ENCODE peak calls at places on chromosomes 5 and 9, in six cellular contexts. One of them, this sample, is unnamed.

GRCh38 chr5:112584781-112585180 is 152.9 kb upstream of the APC start:
- DNase-seq in RWPE1: no peak
- DNase-seq in upper lobe of right lung: no peak
- DNase-seq in endodermal cell: no peak
- DNase-seq in A549: no peak
- DNase-seq in hepatocyte: no peak
- DNase-seq in this sample: no peak

GRCh38 chr9:128683340-128684064 is 5.5 kb upstream of the SET start:
- DNase-seq in RWPE1: peak
- DNase-seq in upper lobe of right lung: peak
- DNase-seq in endodermal cell: peak
- DNase-seq in A549: peak
- DNase-seq in hepatocyte: peak
- DNase-seq in this sample: no peak

GRCh38 chr5:67065237-67065636 is 131.4 kb downstream of the CD180 start:
- DNase-seq in RWPE1: no peak
- DNase-seq in upper lobe of right lung: no peak
- DNase-seq in endodermal cell: no peak
- DNase-seq in A549: no peak
- DNase-seq in hepatocyte: no peak
- DNase-seq in this sample: no peak

GRCh38 chr5:67235399-67236110 is 39.0 kb upstream of the CD180 start:
- DNase-seq in RWPE1: no peak
- DNase-seq in upper lobe of right lung: no peak
- DNase-seq in endodermal cell: no peak
- DNase-seq in A549: no peak
- DNase-seq in hepatocyte: no peak
- DNase-seq in this sample: no peak

GRCh38 chr9:70579686-70580085 is 165.2 kb upstream of the KLF9 start:
- DNase-seq in RWPE1: no peak
- DNase-seq in upper lobe of right lung: no peak
- DNase-seq in endodermal cell: no peak
- DNase-seq in A549: no peak
- DNase-seq in hepatocyte: no peak
- DNase-seq in this sample: no peak

GRCh38 chr9:129396365-129396708 is 218.3 kb upstream of the IER5L start:
- DNase-seq in RWPE1: no peak
- DNase-seq in upper lobe of right lung: no peak
- DNase-seq in endodermal cell: no peak
- DNase-seq in A549: no peak
- DNase-seq in hepatocyte: no peak
- DNase-seq in this sample: no peak

GRCh38 chr5:172452398-172453205 is 1.7 kb downstream of the SH3PXD2B start:
- DNase-seq in RWPE1: peak
- DNase-seq in upper lobe of right lung: no peak
- DNase-seq in endodermal cell: peak
- DNase-seq in A549: no peak
- DNase-seq in hepatocyte: peak
- DNase-seq in this sample: no peak

GRCh38 chr9:120375316-120375715 is 204.7 kb downstream of the CDK5RAP2 start:
- DNase-seq in RWPE1: no peak
- DNase-seq in upper lobe of right lung: no peak
- DNase-seq in endodermal cell: no peak
- DNase-seq in A549: no peak
- DNase-seq in hepatocyte: no peak
- DNase-seq in this sample: no peak

GRCh38 chr9:6218099-6218502 is 2.5 kb downstream of the IL33 start:
- DNase-seq in RWPE1: peak
- DNase-seq in upper lobe of right lung: no peak
- DNase-seq in endodermal cell: no peak
- DNase-seq in A549: no peak
- DNase-seq in hepatocyte: no peak
- DNase-seq in this sample: no peak

GRCh38 chr9:137382728-137383452 is 40.1 kb downstream of the EXD3 start:
- DNase-seq in RWPE1: no peak
- DNase-seq in upper lobe of right lung: peak
- DNase-seq in endodermal cell: peak
- DNase-seq in A549: no peak
- DNase-seq in hepatocyte: no peak
- DNase-seq in this sample: no peak

GRCh38 chr9:129284607-129285291 is 106.7 kb upstream of the IER5L start:
- DNase-seq in RWPE1: no peak
- DNase-seq in upper lobe of right lung: peak
- DNase-seq in endodermal cell: peak
- DNase-seq in A549: no peak
- DNase-seq in hepatocyte: no peak
- DNase-seq in this sample: no peak

GRCh38 chr5:150452914-150453313 is 3.4 kb upstream of the RPS14 start:
- DNase-seq in RWPE1: no peak
- DNase-seq in upper lobe of right lung: no peak
- DNase-seq in endodermal cell: no peak
- DNase-seq in A549: no peak
- DNase-seq in hepatocyte: no peak
- DNase-seq in this sample: no peak

GRCh38 chr5:81241001-81241400 is 7.9 kb downstream of the CKMT2 start:
- DNase-seq in RWPE1: no peak
- DNase-seq in upper lobe of right lung: no peak
- DNase-seq in endodermal cell: no peak
- DNase-seq in A549: no peak
- DNase-seq in hepatocyte: no peak
- DNase-seq in this sample: no peak

GRCh38 chr5:170120576-170120975 is 14.9 kb downstream of the FOXI1 start:
- DNase-seq in RWPE1: no peak
- DNase-seq in upper lobe of right lung: no peak
- DNase-seq in endodermal cell: no peak
- DNase-seq in A549: no peak
- DNase-seq in hepatocyte: no peak
- DNase-seq in this sample: peak

GRCh38 chr5:27908341-27908740 is 870.0 kb upstream of the CDH9 start:
- DNase-seq in RWPE1: peak
- DNase-seq in upper lobe of right lung: no peak
- DNase-seq in endodermal cell: no peak
- DNase-seq in A549: no peak
- DNase-seq in hepatocyte: no peak
- DNase-seq in this sample: no peak

GRCh38 chr9:126398403-126399058 is 71.9 kb downstream of the MVB12B start:
- DNase-seq in RWPE1: peak
- DNase-seq in upper lobe of right lung: peak
- DNase-seq in endodermal cell: peak
- DNase-seq in A549: peak
- DNase-seq in hepatocyte: peak
- DNase-seq in this sample: peak

GRCh38 chr9:27160636-27161035 is 51.6 kb downstream of the TEK start:
- DNase-seq in RWPE1: no peak
- DNase-seq in upper lobe of right lung: no peak
- DNase-seq in endodermal cell: no peak
- DNase-seq in A549: no peak
- DNase-seq in hepatocyte: no peak
- DNase-seq in this sample: no peak

GRCh38 chr9:101674165-101674564 is 64.3 kb downstream of the GRIN3A start:
- DNase-seq in RWPE1: no peak
- DNase-seq in upper lobe of right lung: no peak
- DNase-seq in endodermal cell: no peak
- DNase-seq in A549: no peak
- DNase-seq in hepatocyte: no peak
- DNase-seq in this sample: no peak

GRCh38 chr5:132221781-132222648 is 5.6 kb downstream of the P4HA2 start:
- DNase-seq in RWPE1: no peak
- DNase-seq in upper lobe of right lung: no peak
- DNase-seq in endodermal cell: no peak
- DNase-seq in A549: no peak
- DNase-seq in hepatocyte: peak
- DNase-seq in this sample: peak

GRCh38 chr9:97596906-97597305 is 36.3 kb downstream of the TSTD2 start:
- DNase-seq in RWPE1: no peak
- DNase-seq in upper lobe of right lung: no peak
- DNase-seq in endodermal cell: no peak
- DNase-seq in A549: no peak
- DNase-seq in hepatocyte: no peak
- DNase-seq in this sample: no peak

GRCh38 chr9:97600531-97601227 is 32.5 kb downstream of the TSTD2 start:
- DNase-seq in RWPE1: no peak
- DNase-seq in upper lobe of right lung: no peak
- DNase-seq in endodermal cell: no peak
- DNase-seq in A549: no peak
- DNase-seq in hepatocyte: no peak
- DNase-seq in this sample: no peak

GRCh38 chr9:97599447-97599846 is 33.7 kb downstream of the TSTD2 start:
- DNase-seq in RWPE1: no peak
- DNase-seq in upper lobe of right lung: no peak
- DNase-seq in endodermal cell: no peak
- DNase-seq in A549: no peak
- DNase-seq in hepatocyte: no peak
- DNase-seq in this sample: no peak

GRCh38 chr9:97601228-97601898 is 31.8 kb downstream of the TSTD2 start:
- DNase-seq in RWPE1: no peak
- DNase-seq in upper lobe of right lung: no peak
- DNase-seq in endodermal cell: no peak
- DNase-seq in A549: no peak
- DNase-seq in hepatocyte: no peak
- DNase-seq in this sample: no peak

DNA sequence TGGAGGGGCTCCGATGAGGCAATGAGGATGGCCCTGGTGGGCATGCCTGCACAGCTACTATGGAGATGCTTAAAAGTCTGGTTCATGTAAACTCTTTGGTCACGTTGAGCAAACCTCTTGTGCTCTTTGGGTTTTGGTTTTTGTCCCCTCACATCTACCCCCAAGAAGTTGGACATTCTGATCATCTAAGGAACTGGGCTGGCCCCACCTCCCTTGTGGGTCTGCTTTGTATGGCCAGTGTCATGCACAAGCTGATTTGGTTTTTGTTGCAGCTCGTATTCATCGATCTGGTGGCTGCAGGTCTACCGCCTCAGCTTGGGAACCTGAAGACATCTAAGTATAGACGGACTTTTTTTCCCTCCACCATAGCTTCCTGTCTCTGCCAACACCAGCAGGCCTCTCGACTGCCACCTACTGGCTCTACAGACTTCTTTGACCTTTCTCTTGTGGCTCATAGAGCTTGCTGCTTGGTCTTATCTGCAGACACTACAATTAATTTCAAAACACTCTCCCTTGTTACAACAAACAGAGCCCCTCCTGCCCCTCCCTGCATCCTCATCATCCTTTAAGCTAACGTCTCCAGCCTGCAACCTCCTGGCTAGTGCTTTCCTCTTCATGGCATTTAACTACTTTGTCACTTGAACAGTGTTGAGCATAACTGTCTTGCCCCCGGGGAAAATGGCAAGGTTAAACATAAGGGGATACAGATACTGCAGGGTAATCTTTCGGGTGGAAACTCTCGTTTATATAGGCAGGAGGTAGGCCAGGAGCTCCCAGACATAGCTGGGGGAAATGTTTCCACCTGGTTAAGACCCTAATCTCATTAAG is 34.5 kb downstream of the TSTD2 start:
- DNase-seq in RWPE1: peak
- DNase-seq in upper lobe of right lung: no peak
- DNase-seq in endodermal cell: peak
- DNase-seq in A549: peak
- DNase-seq in hepatocyte: peak
- DNase-seq in this sample: peak
- TF ChIP-seq CTCF in RWPE1: peak
- TF ChIP-seq CTCF in upper lobe of right lung: peak
- TF ChIP-seq CTCF in endodermal cell: peak
- TF ChIP-seq CTCF in A549: peak
- TF ChIP-seq CTCF in hepatocyte: peak
- TF ChIP-seq CTCF in this sample: peak

GRCh38 chr5:103111458-103111857 is 8.5 kb downstream of the GIN1 start:
- DNase-seq in RWPE1: no peak
- DNase-seq in upper lobe of right lung: no peak
- DNase-seq in endodermal cell: no peak
- DNase-seq in A549: no peak
- DNase-seq in hepatocyte: no peak
- DNase-seq in this sample: no peak

GRCh38 chr5:103112910-103113309 is 7.0 kb downstream of the GIN1 start:
- DNase-seq in RWPE1: no peak
- DNase-seq in upper lobe of right lung: no peak
- DNase-seq in endodermal cell: no peak
- DNase-seq in A549: no peak
- DNase-seq in hepatocyte: no peak
- DNase-seq in this sample: no peak

GRCh38 chr5:103117471-103117991 is 2.4 kb downstream of the GIN1 start:
- DNase-seq in RWPE1: no peak
- DNase-seq in upper lobe of right lung: no peak
- DNase-seq in endodermal cell: no peak
- DNase-seq in A549: no peak
- DNase-seq in hepatocyte: no peak
- DNase-seq in this sample: no peak

GRCh38 chr5:103110403-103110802 is 9.5 kb downstream of the GIN1 start:
- DNase-seq in RWPE1: no peak
- DNase-seq in upper lobe of right lung: no peak
- DNase-seq in endodermal cell: no peak
- DNase-seq in A549: no peak
- DNase-seq in hepatocyte: no peak
- DNase-seq in this sample: no peak

GRCh38 chr5:103114440-103114839 is 5.5 kb downstream of the GIN1 start:
- DNase-seq in RWPE1: no peak
- DNase-seq in upper lobe of right lung: no peak
- DNase-seq in endodermal cell: no peak
- DNase-seq in A549: no peak
- DNase-seq in hepatocyte: no peak
- DNase-seq in this sample: no peak
- H3K27ac ChIP-seq in RWPE1: no peak
- H3K27ac ChIP-seq in upper lobe of right lung: no peak
- H3K27ac ChIP-seq in endodermal cell: no peak
- H3K27ac ChIP-seq in A549: no peak
- H3K27ac ChIP-seq in hepatocyte: no peak
- H3K27ac ChIP-seq in this sample: no peak

GRCh38 chr5:134508521-134509195 is 16.8 kb upstream of the JADE2 start:
- DNase-seq in RWPE1: no peak
- DNase-seq in upper lobe of right lung: no peak
- DNase-seq in endodermal cell: no peak
- DNase-seq in A549: no peak
- DNase-seq in hepatocyte: no peak
- DNase-seq in this sample: no peak
- TF ChIP-seq CTCF in RWPE1: no peak
- TF ChIP-seq CTCF in upper lobe of right lung: no peak
- TF ChIP-seq CTCF in endodermal cell: peak
- TF ChIP-seq CTCF in A549: no peak
- TF ChIP-seq CTCF in hepatocyte: no peak
- TF ChIP-seq CTCF in this sample: no peak

GRCh38 chr5:14254686-14255085 is 111.5 kb downstream of the TRIO start:
- DNase-seq in RWPE1: no peak
- DNase-seq in upper lobe of right lung: no peak
- DNase-seq in endodermal cell: no peak
- DNase-seq in A549: no peak
- DNase-seq in hepatocyte: no peak
- DNase-seq in this sample: no peak

GRCh38 chr5:14258840-14259239 is 115.7 kb downstream of the TRIO start:
- DNase-seq in RWPE1: no peak
- DNase-seq in upper lobe of right lung: no peak
- DNase-seq in endodermal cell: peak
- DNase-seq in A549: no peak
- DNase-seq in hepatocyte: no peak
- DNase-seq in this sample: no peak

GRCh38 chr5:14257995-14258403 is 114.9 kb downstream of the TRIO start:
- DNase-seq in RWPE1: no peak
- DNase-seq in upper lobe of right lung: no peak
- DNase-seq in endodermal cell: no peak
- DNase-seq in A549: no peak
- DNase-seq in hepatocyte: no peak
- DNase-seq in this sample: no peak

GRCh38 chr5:14256756-14257393 is 113.7 kb downstream of the TRIO start:
- DNase-seq in RWPE1: no peak
- DNase-seq in upper lobe of right lung: no peak
- DNase-seq in endodermal cell: no peak
- DNase-seq in A549: no peak
- DNase-seq in hepatocyte: no peak
- DNase-seq in this sample: no peak

GRCh38 chr5:14256026-14256690 is 113.0 kb downstream of the TRIO start:
- DNase-seq in RWPE1: no peak
- DNase-seq in upper lobe of right lung: no peak
- DNase-seq in endodermal cell: no peak
- DNase-seq in A549: no peak
- DNase-seq in hepatocyte: no peak
- DNase-seq in this sample: no peak
- H3K27ac ChIP-seq in RWPE1: no peak
- H3K27ac ChIP-seq in upper lobe of right lung: no peak
- H3K27ac ChIP-seq in endodermal cell: no peak
- H3K27ac ChIP-seq in A549: no peak
- H3K27ac ChIP-seq in hepatocyte: no peak
- H3K27ac ChIP-seq in this sample: no peak

This sample was measured in AG04450.